ENCODE peak calls at places on chromosome 16, in five cellular contexts. E is CD8-positive, alpha-beta memory T cell; Y is psoas muscle; S is left ventricle myocardium inferior; B is tibial artery. D is an unnamed sample.
A peak's percentile ranks its signal among the peaks of the same experiment; 100 is the strongest.

GRCh38 chr16:19874816-19875546 is 9.7 kb downstream of the GPRC5B start:
- DNase-seq in E (no peak), S (no peak), B (no peak), Y (no peak), D (no peak)

GRCh38 chr16:79662122-79662521 is 61.6 kb upstream of the MAF start:
- DNase-seq in Y (no peak), B (no peak), E (no peak), S (no peak), D (no peak)

GRCh38 chr16:30904114-30904780 is 7.8 kb downstream of the CTF1 start:
- DNase-seq in Y (no peak), E (no peak), B (no peak), S (no peak), D (no peak)

GRCh38 chr16:65922923-65923322 is 443.6 kb upstream of the CDH5 start:
- DNase-seq in Y (no peak), B (no peak), S (no peak), E (no peak), D (peak; percentile 67)

GRCh38 chr16:81586421-81586820 is 141.8 kb downstream of the CMIP start:
- DNase-seq in S (no peak), B (no peak), Y (no peak), E (no peak), D (no peak)

GRCh38 chr16:56855201-56855600 is 9.8 kb upstream of the SLC12A3 start:
- DNase-seq in E (no peak), Y (no peak), S (no peak), B (no peak), D (no peak)

GRCh38 chr16:23257682-23258081 is 44.4 kb upstream of the SCNN1B start:
- DNase-seq in Y (no peak), E (no peak), S (no peak), B (no peak), D (no peak)

GRCh38 chr16:21233521-21234150 is at the start of gene ANKS4B:
- DNase-seq in B (no peak), S (no peak), Y (no peak), E (no peak), D (no peak)

GRCh38 chr16:9256196-9256595 is 164.8 kb downstream of the HAPSTR1 start:
- DNase-seq in S (peak; percentile 13), E (no peak), Y (no peak), B (no peak), D (no peak)

GRCh38 chr16:71460246-71460645 is 1.8 kb downstream of the ZNF23 start:
- DNase-seq in Y (no peak), S (no peak), B (no peak), E (no peak), D (no peak)

GRCh38 chr16:24800586-24800985 is 45.2 kb upstream of the SLC5A11 start:
- DNase-seq in E (no peak), S (no peak), Y (no peak), B (no peak), D (no peak)

GRCh38 chr16:22098538-22099255 is 6.4 kb downstream of the VWA3A start:
- DNase-seq in E (peak; percentile 18), B (no peak), Y (no peak), S (no peak), D (no peak)

GRCh38 chr16:88499314-88499713 is 46.2 kb downstream of the ZFPM1 start:
- DNase-seq in E (no peak), S (no peak), Y (no peak), B (no peak), D (no peak)

GRCh38 chr16:6732166-6732565 is 600.5 kb upstream of the RBFOX1 start:
- DNase-seq in E (no peak), S (no peak), Y (no peak), B (no peak), D (no peak)

GRCh38 chr16:54722210-54722676 is 208.4 kb upstream of the IRX5 start:
- DNase-seq in E (no peak), S (no peak), B (no peak), Y (no peak), D (no peak)

GRCh38 chr16:24829153-24829552 is 16.6 kb upstream of the SLC5A11 start:
- DNase-seq in E (no peak), S (no peak), B (no peak), Y (no peak), D (no peak)

GRCh38 chr16:21104124-21104860 is 46.4 kb downstream of the DNAH3 start:
- DNase-seq in B (no peak), E (no peak), Y (no peak), S (no peak), D (no peak)

GRCh38 chr16:19130852-19131808 is 17.4 kb downstream of the ITPRIPL2 start:
- DNase-seq in E (no peak), Y (no peak), S (peak; percentile 54), B (peak; percentile 56), D (no peak)

GRCh38 chr16:72400257-72401078 is 228.5 kb upstream of the PMFBP1 start:
- DNase-seq in S (no peak), Y (no peak), B (peak; percentile 23), E (no peak), D (no peak)

GRCh38 chr16:56565023-56565477 is at the start of gene MT4:
- DNase-seq in E (no peak), Y (no peak), B (no peak), S (no peak), D (no peak)

GRCh38 chr16:53761967-53762726 is 58.2 kb downstream of the FTO start:
- DNase-seq in E (no peak), S (no peak), B (no peak), Y (no peak), D (no peak)

GRCh38 chr16:88087517-88087877 is 136.3 kb downstream of the BANP start:
- DNase-seq in E (no peak), S (no peak), B (no peak), Y (no peak), D (no peak)

GRCh38 chr16:48614759-48615158 is 4.8 kb upstream of the N4BP1 start:
- DNase-seq in E (no peak), S (no peak), Y (no peak), B (no peak), D (no peak)

GRCh38 chr16:1712791-1713261 is 6.8 kb downstream of the MAPK8IP3 start:
- DNase-seq in Y (no peak), E (no peak), S (no peak), B (no peak), D (no peak)

GRCh38 chr16:66473654-66474519 is 46.8 kb downstream of the BEAN1 start:
- DNase-seq in B (no peak), E (no peak), S (no peak), Y (no peak), D (no peak)

GRCh38 chr16:59880626-59881025 is 1146.5 kb upstream of the GOT2 start:
- DNase-seq in S (no peak), E (no peak), B (no peak), Y (no peak), D (no peak)

GRCh38 chr16:3889059-3889458 is 8.5 kb upstream of the CREBBP start:
- DNase-seq in S (no peak), Y (no peak), E (no peak), B (no peak), D (no peak)

GRCh38 chr16:35744716-35745115 is 2285.3 kb downstream of the TP53TG3F start:
- DNase-seq in B (no peak), E (no peak), Y (no peak), S (no peak), D (no peak)

GRCh38 chr16:62033065-62033464 is 3.2 kb downstream of the CDH8 start:
- DNase-seq in S (no peak), E (no peak), B (no peak), Y (no peak), D (no peak)

GRCh38 chr16:46899443-46900143 is 15.4 kb downstream of the GPT2 start:
- DNase-seq in B (no peak), Y (no peak), E (no peak), S (no peak), D (no peak)

GRCh38 chr16:1422076-1422475 is 1.5 kb upstream of the UQCC4 start:
- DNase-seq in Y (no peak), E (no peak), S (no peak), B (no peak), D (no peak)

DNA sequence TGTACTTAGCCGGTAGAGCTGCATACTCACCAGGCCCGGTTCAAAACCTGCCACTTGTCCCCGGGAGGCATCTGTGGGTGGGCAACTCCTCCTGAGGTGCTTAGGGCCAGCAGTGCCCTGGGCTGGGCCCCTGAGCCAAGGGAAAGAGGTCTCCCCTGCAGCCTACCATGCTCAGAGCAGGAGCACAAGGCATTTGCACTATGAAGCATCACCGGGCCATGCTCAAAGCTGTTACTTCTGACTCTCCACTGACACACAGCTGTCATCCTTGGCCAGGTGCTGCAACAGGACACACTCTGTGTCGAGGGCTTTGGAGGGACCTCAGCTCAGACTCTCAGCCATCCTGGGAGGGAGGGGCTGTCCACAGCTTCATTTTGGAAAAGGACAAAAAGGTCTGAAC is 37.2 kb downstream of the SLC38A8 start:
- DNase-seq in S (no peak), Y (no peak), E (no peak), B (no peak), D (no peak)
- H3K27me3 ChIP-seq in S (peaks cover 16% of the 10 kb centered on the region), Y (no peaks in the 10 kb centered on the region), E (no peaks in the 10 kb centered on the region), B (peaks cover 50% of the 10 kb centered on the region), D (no peaks in the 10 kb centered on the region)

GRCh38 chr16:85517780-85518179 is 95.3 kb upstream of the GSE1 start:
- DNase-seq in Y (no peak), B (no peak), S (no peak), E (no peak), D (no peak)

GRCh38 chr16:85518398-85519049 is 94.6 kb upstream of the GSE1 start:
- DNase-seq in E (peak; percentile 68), S (no peak), Y (no peak), B (no peak), D (no peak)

GRCh38 chr16:85520853-85521736 is 92.0 kb upstream of the GSE1 start:
- DNase-seq in S (no peak), Y (no peak), E (no peak), B (no peak), D (no peak)

GRCh38 chr16:85521737-85522042 is 91.4 kb upstream of the GSE1 start:
- DNase-seq in S (no peak), Y (no peak), B (no peak), E (no peak), D (no peak)

GRCh38 chr16:85519540-85520231 is 93.4 kb upstream of the GSE1 start:
- DNase-seq in B (no peak), Y (no peak), S (no peak), E (peak; percentile 48), D (no peak)
- H3K27me3 ChIP-seq in B (no peaks in the 10 kb centered on the region), Y (no peaks in the 10 kb centered on the region), S (no peaks in the 10 kb centered on the region), E (no peaks in the 10 kb centered on the region), D (no peaks in the 10 kb centered on the region)

GRCh38 chr16:4913774-4914525 is 23.0 kb downstream of the PPL start:
- DNase-seq in Y (no peak), S (no peak), B (no peak), E (no peak), D (no peak)

GRCh38 chr16:4917117-4917516 is 19.8 kb downstream of the PPL start:
- DNase-seq in E (no peak), S (no peak), Y (no peak), B (no peak), D (no peak)

GRCh38 chr16:4913130-4913773 is 23.7 kb downstream of the PPL start:
- DNase-seq in B (no peak), S (no peak), Y (no peak), E (no peak), D (no peak)

GRCh38 chr16:4915226-4915761 is 21.7 kb downstream of the PPL start:
- DNase-seq in E (no peak), Y (no peak), S (no peak), B (no peak), D (no peak)

GRCh38 chr16:4914528-4915225 is 22.3 kb downstream of the PPL start:
- DNase-seq in E (no peak), B (no peak), Y (no peak), S (no peak), D (no peak)
- H3K27me3 ChIP-seq in E (no peaks in the 10 kb centered on the region), B (peaks cover 3% of the 10 kb centered on the region), Y (no peaks in the 10 kb centered on the region), S (no peaks in the 10 kb centered on the region), D (no peaks in the 10 kb centered on the region)

GRCh38 chr16:2852731-2853507 is 5.1 kb downstream of the PRSS22 start:
- DNase-seq in B (no peak), Y (no peak), E (no peak), S (no peak), D (no peak)
- H3K27me3 ChIP-seq in B (peaks cover 67% of the 10 kb centered on the region), Y (no peaks in the 10 kb centered on the region), E (no peaks in the 10 kb centered on the region), S (peaks cover 92% of the 10 kb centered on the region), D (no peaks in the 10 kb centered on the region)